ENCODE peak calls at places on chromosomes 3 and 15, in six cellular contexts. One of them, this sample, is unnamed.

GRCh38 chr15:95302809-95303208 is 1027.7 kb upstream of the NR2F2 start:
- DNase-seq in SK-N-SH: no peak
- DNase-seq in HepG2: no peak
- DNase-seq in H1: no peak
- DNase-seq in K562: no peak
- DNase-seq in GM12878: no peak
- DNase-seq in this sample: no peak

GRCh38 chr3:80190051-80190450 is 422.3 kb upstream of the ROBO1 start:
- DNase-seq in SK-N-SH: no peak
- DNase-seq in HepG2: no peak
- DNase-seq in H1: no peak
- DNase-seq in K562: no peak
- DNase-seq in GM12878: no peak
- DNase-seq in this sample: no peak

GRCh38 chr15:71448688-71449114 is 333.4 kb downstream of the THSD4 start:
- DNase-seq in SK-N-SH: peak
- DNase-seq in HepG2: peak
- DNase-seq in H1: peak
- DNase-seq in K562: peak
- DNase-seq in GM12878: no peak
- DNase-seq in this sample: no peak

GRCh38 chr3:39644176-39644575 is 165.2 kb upstream of the MYRIP start:
- DNase-seq in SK-N-SH: no peak
- DNase-seq in HepG2: no peak
- DNase-seq in H1: no peak
- DNase-seq in K562: no peak
- DNase-seq in GM12878: no peak
- DNase-seq in this sample: no peak

GRCh38 chr3:118932822-118933558 is 101.7 kb downstream of the IGSF11 start:
- DNase-seq in SK-N-SH: no peak
- DNase-seq in HepG2: no peak
- DNase-seq in H1: no peak
- DNase-seq in K562: no peak
- DNase-seq in GM12878: no peak
- DNase-seq in this sample: no peak

GRCh38 chr3:20013396-20013795 is 1.3 kb upstream of the PP2D1 start:
- DNase-seq in SK-N-SH: no peak
- DNase-seq in HepG2: no peak
- DNase-seq in H1: no peak
- DNase-seq in K562: no peak
- DNase-seq in GM12878: no peak
- DNase-seq in this sample: no peak

GRCh38 chr3:31448035-31448881 is 84.5 kb upstream of the STT3B start:
- DNase-seq in SK-N-SH: no peak
- DNase-seq in HepG2: peak
- DNase-seq in H1: peak
- DNase-seq in K562: no peak
- DNase-seq in GM12878: no peak
- DNase-seq in this sample: peak

GRCh38 chr3:97131476-97131875 is 317.1 kb downstream of the EPHA6 start:
- DNase-seq in SK-N-SH: peak
- DNase-seq in HepG2: no peak
- DNase-seq in H1: no peak
- DNase-seq in K562: no peak
- DNase-seq in GM12878: no peak
- DNase-seq in this sample: no peak

GRCh38 chr15:70714575-70714974 is 48.8 kb downstream of the UACA start:
- DNase-seq in SK-N-SH: no peak
- DNase-seq in HepG2: no peak
- DNase-seq in H1: no peak
- DNase-seq in K562: no peak
- DNase-seq in GM12878: no peak
- DNase-seq in this sample: no peak

GRCh38 chr15:48695835-48696573 is 50.5 kb upstream of the FBN1 start:
- DNase-seq in SK-N-SH: no peak
- DNase-seq in HepG2: no peak
- DNase-seq in H1: no peak
- DNase-seq in K562: peak
- DNase-seq in GM12878: no peak
- DNase-seq in this sample: no peak

DNA sequence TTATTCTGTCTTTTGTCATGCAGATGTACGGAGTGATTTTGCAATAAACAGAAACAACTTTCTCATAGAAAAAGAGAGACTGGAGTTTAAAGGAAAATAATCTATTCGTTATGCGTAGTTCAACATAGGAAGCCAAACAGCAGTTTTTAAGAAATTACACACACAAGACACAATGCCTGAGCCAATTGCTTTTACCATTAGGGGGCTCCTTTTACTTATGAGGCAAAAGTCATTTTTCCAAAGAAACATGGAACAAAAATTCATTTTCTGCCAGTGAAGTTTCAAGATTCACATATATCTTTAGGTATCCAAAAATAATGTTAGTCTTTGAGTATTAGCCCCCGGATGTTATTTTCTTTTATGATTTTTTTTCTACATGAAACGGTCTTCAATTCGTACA is 10.7 kb downstream of the CNTN6 start:
- DNase-seq in SK-N-SH: no peak
- DNase-seq in HepG2: no peak
- DNase-seq in H1: no peak
- DNase-seq in K562: no peak
- DNase-seq in GM12878: no peak
- DNase-seq in this sample: no peak
- TF ChIP-seq CTCF in SK-N-SH: peak
- TF ChIP-seq CTCF in HepG2: no peak
- TF ChIP-seq CTCF in H1: no peak
- TF ChIP-seq CTCF in K562: no peak
- TF ChIP-seq CTCF in GM12878: no peak
- TF ChIP-seq CTCF in this sample: no peak

DNA sequence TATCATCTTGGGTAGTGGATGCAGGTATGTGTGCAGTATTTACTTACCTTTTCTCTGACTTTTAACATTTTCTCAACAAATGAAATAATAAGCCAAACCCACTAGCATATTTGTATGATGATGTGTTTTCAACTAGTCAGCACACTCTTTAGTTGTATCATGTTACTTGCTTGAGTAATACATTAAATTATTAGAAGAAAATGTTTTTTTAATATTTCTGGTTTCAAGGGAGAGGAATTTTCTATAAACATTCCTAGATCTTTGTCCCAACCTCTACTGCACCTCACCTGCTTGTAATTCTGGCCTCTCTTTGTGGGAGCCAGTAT is 161.8 kb upstream of the CBLB start:
- DNase-seq in SK-N-SH: no peak
- DNase-seq in HepG2: no peak
- DNase-seq in H1: no peak
- DNase-seq in K562: no peak
- DNase-seq in GM12878: no peak
- DNase-seq in this sample: no peak
- TF ChIP-seq GABPA in SK-N-SH: no peak
- TF ChIP-seq GABPA in HepG2: no peak
- TF ChIP-seq GABPA in H1: no peak
- TF ChIP-seq GABPA in K562: no peak
- TF ChIP-seq GABPA in GM12878: no peak
- TF ChIP-seq GABPA in this sample: no peak

GRCh38 chr3:123700791-123701712 is 116.2 kb upstream of the HACD2 start:
- DNase-seq in SK-N-SH: no peak
- DNase-seq in HepG2: no peak
- DNase-seq in H1: no peak
- DNase-seq in K562: no peak
- DNase-seq in GM12878: no peak
- DNase-seq in this sample: no peak
- TF ChIP-seq POLR2AphosphoS5 in SK-N-SH: no peak
- TF ChIP-seq POLR2AphosphoS5 in HepG2: no peak
- TF ChIP-seq POLR2AphosphoS5 in H1: no peak
- TF ChIP-seq POLR2AphosphoS5 in K562: no peak
- TF ChIP-seq POLR2AphosphoS5 in GM12878: no peak
- TF ChIP-seq POLR2AphosphoS5 in this sample: no peak

GRCh38 chr3:10390641-10391373 is 69.9 kb upstream of the SEC13 start:
- DNase-seq in SK-N-SH: no peak
- DNase-seq in HepG2: no peak
- DNase-seq in H1: no peak
- DNase-seq in K562: no peak
- DNase-seq in GM12878: no peak
- DNase-seq in this sample: no peak

GRCh38 chr3:10391391-10391790 is 70.5 kb upstream of the SEC13 start:
- DNase-seq in SK-N-SH: no peak
- DNase-seq in HepG2: no peak
- DNase-seq in H1: no peak
- DNase-seq in K562: no peak
- DNase-seq in GM12878: no peak
- DNase-seq in this sample: no peak

GRCh38 chr3:10392906-10393461 is 72.1 kb upstream of the SEC13 start:
- DNase-seq in SK-N-SH: no peak
- DNase-seq in HepG2: no peak
- DNase-seq in H1: no peak
- DNase-seq in K562: no peak
- DNase-seq in GM12878: no peak
- DNase-seq in this sample: no peak

GRCh38 chr3:10393514-10393913 is 72.6 kb upstream of the SEC13 start:
- DNase-seq in SK-N-SH: no peak
- DNase-seq in HepG2: no peak
- DNase-seq in H1: no peak
- DNase-seq in K562: no peak
- DNase-seq in GM12878: no peak
- DNase-seq in this sample: no peak

GRCh38 chr3:10392244-10392643 is 71.3 kb upstream of the SEC13 start:
- DNase-seq in SK-N-SH: no peak
- DNase-seq in HepG2: no peak
- DNase-seq in H1: no peak
- DNase-seq in K562: no peak
- DNase-seq in GM12878: no peak
- DNase-seq in this sample: no peak
- TF ChIP-seq CTCF in SK-N-SH: no peak
- TF ChIP-seq CTCF in HepG2: peak
- TF ChIP-seq CTCF in H1: peak
- TF ChIP-seq CTCF in K562: peak
- TF ChIP-seq CTCF in GM12878: peak
- TF ChIP-seq CTCF in this sample: no peak